ENCODE peak calls at places on chromosomes 7 and 10, in six cellular contexts. One of them, this sample, is unnamed.

GRCh38 chr10:101351477-101351876 is 2.5 kb upstream of the BTRC start:
- DNase-seq in keratinocyte: no peak
- DNase-seq in CD4-positive, CD25-positive, alpha-beta regulatory T cell: no peak
- DNase-seq in esophagus squamous epithelium: no peak
- DNase-seq in breast epithelium: no peak
- DNase-seq in aorta: no peak
- DNase-seq in this sample: no peak

GRCh38 chr7:134355925-134356324 is 39.2 kb upstream of the SLC35B4 start:
- DNase-seq in keratinocyte: no peak
- DNase-seq in CD4-positive, CD25-positive, alpha-beta regulatory T cell: no peak
- DNase-seq in esophagus squamous epithelium: no peak
- DNase-seq in breast epithelium: peak; percentile 55
- DNase-seq in aorta: no peak
- DNase-seq in this sample: no peak

GRCh38 chr7:158101821-158102450 is 485.7 kb downstream of the PTPRN2 start:
- DNase-seq in keratinocyte: no peak
- DNase-seq in CD4-positive, CD25-positive, alpha-beta regulatory T cell: no peak
- DNase-seq in esophagus squamous epithelium: no peak
- DNase-seq in breast epithelium: no peak
- DNase-seq in aorta: no peak
- DNase-seq in this sample: no peak

GRCh38 chr7:151754142-151754590 is 122.7 kb downstream of the PRKAG2 start:
- DNase-seq in keratinocyte: peak; percentile 94
- DNase-seq in CD4-positive, CD25-positive, alpha-beta regulatory T cell: peak; percentile 16
- DNase-seq in esophagus squamous epithelium: peak; percentile 13
- DNase-seq in breast epithelium: peak; percentile 82
- DNase-seq in aorta: peak; percentile 96
- DNase-seq in this sample: no peak

GRCh38 chr7:99953649-99954048 is 22.2 kb downstream of the AZGP1 start:
- DNase-seq in keratinocyte: no peak
- DNase-seq in CD4-positive, CD25-positive, alpha-beta regulatory T cell: no peak
- DNase-seq in esophagus squamous epithelium: no peak
- DNase-seq in breast epithelium: peak; percentile 91
- DNase-seq in aorta: no peak
- DNase-seq in this sample: no peak

GRCh38 chr7:21967500-21968099 is 21.9 kb upstream of the CDCA7L start:
- DNase-seq in keratinocyte: no peak
- DNase-seq in CD4-positive, CD25-positive, alpha-beta regulatory T cell: peak; percentile 15
- DNase-seq in esophagus squamous epithelium: no peak
- DNase-seq in breast epithelium: no peak
- DNase-seq in aorta: no peak
- DNase-seq in this sample: no peak

GRCh38 chr10:78964952-78965633 is 103.7 kb upstream of the ZMIZ1 start:
- DNase-seq in keratinocyte: no peak
- DNase-seq in CD4-positive, CD25-positive, alpha-beta regulatory T cell: no peak
- DNase-seq in esophagus squamous epithelium: no peak
- DNase-seq in breast epithelium: peak; percentile 86
- DNase-seq in aorta: peak; percentile 81
- DNase-seq in this sample: no peak

GRCh38 chr10:72254891-72255568 is 18.7 kb upstream of the DDIT4 start:
- DNase-seq in keratinocyte: no peak
- DNase-seq in CD4-positive, CD25-positive, alpha-beta regulatory T cell: peak; percentile 47
- DNase-seq in esophagus squamous epithelium: no peak
- DNase-seq in breast epithelium: peak; percentile 85
- DNase-seq in aorta: peak; percentile 94
- DNase-seq in this sample: no peak

GRCh38 chr10:123622381-123622780 is 43.8 kb upstream of the GPR26 start:
- DNase-seq in keratinocyte: no peak
- DNase-seq in CD4-positive, CD25-positive, alpha-beta regulatory T cell: no peak
- DNase-seq in esophagus squamous epithelium: no peak
- DNase-seq in breast epithelium: no peak
- DNase-seq in aorta: no peak
- DNase-seq in this sample: no peak

GRCh38 chr10:60139798-60140566 is 233.6 kb upstream of the CCDC6 start:
- DNase-seq in keratinocyte: no peak
- DNase-seq in CD4-positive, CD25-positive, alpha-beta regulatory T cell: no peak
- DNase-seq in esophagus squamous epithelium: no peak
- DNase-seq in breast epithelium: no peak
- DNase-seq in aorta: no peak
- DNase-seq in this sample: no peak

GRCh38 chr10:34666008-34666700 is 148.9 kb downstream of the PARD3 start:
- DNase-seq in keratinocyte: peak; percentile 83
- DNase-seq in CD4-positive, CD25-positive, alpha-beta regulatory T cell: peak; percentile 17
- DNase-seq in esophagus squamous epithelium: no peak
- DNase-seq in breast epithelium: no peak
- DNase-seq in aorta: no peak
- DNase-seq in this sample: no peak

GRCh38 chr10:110040767-110041478 is 33.1 kb downstream of the ADD3 start:
- DNase-seq in keratinocyte: no peak
- DNase-seq in CD4-positive, CD25-positive, alpha-beta regulatory T cell: no peak
- DNase-seq in esophagus squamous epithelium: no peak
- DNase-seq in breast epithelium: no peak
- DNase-seq in aorta: no peak
- DNase-seq in this sample: no peak

GRCh38 chr7:134535272-134535918 is 8.0 kb downstream of the AKR1B10 start:
- DNase-seq in keratinocyte: no peak
- DNase-seq in CD4-positive, CD25-positive, alpha-beta regulatory T cell: no peak
- DNase-seq in esophagus squamous epithelium: no peak
- DNase-seq in breast epithelium: no peak
- DNase-seq in aorta: no peak
- DNase-seq in this sample: no peak

GRCh38 chr10:90451283-90451682 is 406.6 kb downstream of the HTR7 start:
- DNase-seq in keratinocyte: no peak
- DNase-seq in CD4-positive, CD25-positive, alpha-beta regulatory T cell: no peak
- DNase-seq in esophagus squamous epithelium: no peak
- DNase-seq in breast epithelium: no peak
- DNase-seq in aorta: no peak
- DNase-seq in this sample: no peak

GRCh38 chr10:4283841-4284610 is 499.0 kb upstream of the KLF6 start:
- DNase-seq in keratinocyte: no peak
- DNase-seq in CD4-positive, CD25-positive, alpha-beta regulatory T cell: no peak
- DNase-seq in esophagus squamous epithelium: no peak
- DNase-seq in breast epithelium: no peak
- DNase-seq in aorta: peak; percentile 90
- DNase-seq in this sample: no peak

GRCh38 chr7:47498229-47499056 is 83.5 kb downstream of the TNS3 start:
- DNase-seq in keratinocyte: no peak
- DNase-seq in CD4-positive, CD25-positive, alpha-beta regulatory T cell: no peak
- DNase-seq in esophagus squamous epithelium: no peak
- DNase-seq in breast epithelium: no peak
- DNase-seq in aorta: peak; percentile 71
- DNase-seq in this sample: no peak

GRCh38 chr10:52447931-52448353 is 133.9 kb downstream of the DKK1 start:
- DNase-seq in keratinocyte: no peak
- DNase-seq in CD4-positive, CD25-positive, alpha-beta regulatory T cell: no peak
- DNase-seq in esophagus squamous epithelium: no peak
- DNase-seq in breast epithelium: no peak
- DNase-seq in aorta: no peak
- DNase-seq in this sample: no peak

GRCh38 chr7:137547477-137547876 is 203.9 kb upstream of the PTN start:
- DNase-seq in keratinocyte: no peak
- DNase-seq in CD4-positive, CD25-positive, alpha-beta regulatory T cell: no peak
- DNase-seq in esophagus squamous epithelium: no peak
- DNase-seq in breast epithelium: no peak
- DNase-seq in aorta: no peak
- DNase-seq in this sample: no peak

GRCh38 chr10:70137927-70138883 is 5.6 kb upstream of the AIFM2 start:
- DNase-seq in keratinocyte: no peak
- DNase-seq in CD4-positive, CD25-positive, alpha-beta regulatory T cell: no peak
- DNase-seq in esophagus squamous epithelium: no peak
- DNase-seq in breast epithelium: no peak
- DNase-seq in aorta: no peak
- DNase-seq in this sample: no peak

GRCh38 chr10:43689618-43689954 is 40.9 kb upstream of the ZNF32 start:
- DNase-seq in keratinocyte: no peak
- DNase-seq in CD4-positive, CD25-positive, alpha-beta regulatory T cell: no peak
- DNase-seq in esophagus squamous epithelium: no peak
- DNase-seq in breast epithelium: peak; percentile 64
- DNase-seq in aorta: peak; percentile 89
- DNase-seq in this sample: no peak

GRCh38 chr7:75814407-75814947 is 871 bp upstream of the CCL24 start:
- DNase-seq in keratinocyte: no peak
- DNase-seq in CD4-positive, CD25-positive, alpha-beta regulatory T cell: no peak
- DNase-seq in esophagus squamous epithelium: no peak
- DNase-seq in breast epithelium: no peak
- DNase-seq in aorta: no peak
- DNase-seq in this sample: no peak

GRCh38 chr7:14714161-14714728 is 188.3 kb downstream of the DGKB start:
- DNase-seq in keratinocyte: no peak
- DNase-seq in CD4-positive, CD25-positive, alpha-beta regulatory T cell: no peak
- DNase-seq in esophagus squamous epithelium: no peak
- DNase-seq in breast epithelium: no peak
- DNase-seq in aorta: no peak
- DNase-seq in this sample: no peak

GRCh38 chr10:58513189-58514101 is 773 bp downstream of the BICC1 start:
- DNase-seq in keratinocyte: no peak
- DNase-seq in CD4-positive, CD25-positive, alpha-beta regulatory T cell: no peak
- DNase-seq in esophagus squamous epithelium: no peak
- DNase-seq in breast epithelium: no peak
- DNase-seq in aorta: peak; percentile 83
- DNase-seq in this sample: no peak

GRCh38 chr10:117476716-117477115 is 65.8 kb upstream of the EMX2 start:
- DNase-seq in keratinocyte: no peak
- DNase-seq in CD4-positive, CD25-positive, alpha-beta regulatory T cell: no peak
- DNase-seq in esophagus squamous epithelium: no peak
- DNase-seq in breast epithelium: no peak
- DNase-seq in aorta: no peak
- DNase-seq in this sample: no peak

GRCh38 chr10:79349072-79349491 is 1.8 kb downstream of the PPIF start:
- DNase-seq in keratinocyte: no peak
- DNase-seq in CD4-positive, CD25-positive, alpha-beta regulatory T cell: no peak
- DNase-seq in esophagus squamous epithelium: no peak
- DNase-seq in breast epithelium: no peak
- DNase-seq in aorta: no peak
- DNase-seq in this sample: no peak

GRCh38 chr10:74855027-74855426 is 28.6 kb downstream of the KAT6B start:
- DNase-seq in keratinocyte: no peak
- DNase-seq in CD4-positive, CD25-positive, alpha-beta regulatory T cell: peak; percentile 24
- DNase-seq in esophagus squamous epithelium: no peak
- DNase-seq in breast epithelium: no peak
- DNase-seq in aorta: no peak
- DNase-seq in this sample: no peak

GRCh38 chr7:158958618-158959017 is 102.3 kb downstream of the DYNC2I1 start:
- DNase-seq in keratinocyte: no peak
- DNase-seq in CD4-positive, CD25-positive, alpha-beta regulatory T cell: no peak
- DNase-seq in esophagus squamous epithelium: no peak
- DNase-seq in breast epithelium: no peak
- DNase-seq in aorta: no peak
- DNase-seq in this sample: no peak

GRCh38 chr10:104300002-104300735 is 31.2 kb downstream of the GSTO2 start:
- DNase-seq in keratinocyte: no peak
- DNase-seq in CD4-positive, CD25-positive, alpha-beta regulatory T cell: no peak
- DNase-seq in esophagus squamous epithelium: no peak
- DNase-seq in breast epithelium: no peak
- DNase-seq in aorta: peak; percentile 86
- DNase-seq in this sample: peak; percentile 64

GRCh38 chr7:7965301-7965700 is 3.3 kb upstream of the GLCCI1 start:
- DNase-seq in keratinocyte: no peak
- DNase-seq in CD4-positive, CD25-positive, alpha-beta regulatory T cell: no peak
- DNase-seq in esophagus squamous epithelium: no peak
- DNase-seq in breast epithelium: no peak
- DNase-seq in aorta: no peak
- DNase-seq in this sample: no peak
- H3K4me1 ChIP-seq in keratinocyte: peaks cover 3% of the 10 kb centered on the region
- H3K4me1 ChIP-seq in CD4-positive, CD25-positive, alpha-beta regulatory T cell: peaks cover 10% of the 10 kb centered on the region
- H3K4me1 ChIP-seq in esophagus squamous epithelium: no peaks in the 10 kb centered on the region
- H3K4me1 ChIP-seq in breast epithelium: no peaks in the 10 kb centered on the region
- H3K4me1 ChIP-seq in aorta: no peaks in the 10 kb centered on the region
- H3K4me1 ChIP-seq in this sample: no peaks in the 10 kb centered on the region

GRCh38 chr10:31820096-31820495 is 108.5 kb downstream of the ARHGAP12 start:
- DNase-seq in keratinocyte: no peak
- DNase-seq in CD4-positive, CD25-positive, alpha-beta regulatory T cell: no peak
- DNase-seq in esophagus squamous epithelium: no peak
- DNase-seq in breast epithelium: no peak
- DNase-seq in aorta: no peak
- DNase-seq in this sample: no peak

GRCh38 chr10:31819393-31819820 is 109.2 kb downstream of the ARHGAP12 start:
- DNase-seq in keratinocyte: no peak
- DNase-seq in CD4-positive, CD25-positive, alpha-beta regulatory T cell: no peak
- DNase-seq in esophagus squamous epithelium: no peak
- DNase-seq in breast epithelium: no peak
- DNase-seq in aorta: peak; percentile 84
- DNase-seq in this sample: no peak

GRCh38 chr10:31822150-31822549 is 106.5 kb downstream of the ARHGAP12 start:
- DNase-seq in keratinocyte: no peak
- DNase-seq in CD4-positive, CD25-positive, alpha-beta regulatory T cell: no peak
- DNase-seq in esophagus squamous epithelium: no peak
- DNase-seq in breast epithelium: no peak
- DNase-seq in aorta: no peak
- DNase-seq in this sample: no peak

GRCh38 chr10:31822616-31823318 is 105.9 kb downstream of the ARHGAP12 start:
- DNase-seq in keratinocyte: no peak
- DNase-seq in CD4-positive, CD25-positive, alpha-beta regulatory T cell: no peak
- DNase-seq in esophagus squamous epithelium: no peak
- DNase-seq in breast epithelium: no peak
- DNase-seq in aorta: no peak
- DNase-seq in this sample: no peak

DNA sequence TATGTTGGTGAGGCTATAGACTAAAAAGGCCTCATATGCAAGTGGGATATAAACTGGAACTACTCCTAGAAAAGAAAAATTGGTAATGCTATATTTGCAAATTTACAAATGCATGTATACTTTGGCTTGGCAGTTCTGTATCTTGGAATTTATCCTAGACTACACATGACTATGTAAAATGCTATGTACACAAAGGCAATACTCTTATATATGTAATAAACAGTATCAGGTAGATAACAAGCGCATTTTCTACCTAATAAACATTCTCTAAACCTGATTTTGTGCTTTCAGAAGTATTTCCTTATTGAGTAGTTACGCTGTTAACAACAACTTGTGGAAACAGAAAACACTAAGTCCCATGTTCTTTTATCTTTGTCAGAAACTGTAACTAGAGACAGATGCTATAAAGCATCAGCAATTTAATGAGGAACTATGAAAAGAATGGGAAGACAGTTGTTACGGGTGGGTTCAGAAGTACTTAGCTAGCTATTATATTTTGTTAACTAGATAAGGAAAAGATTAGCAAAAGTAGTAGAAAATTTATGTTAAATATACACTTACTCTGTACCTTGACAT is 107.7 kb downstream of the ARHGAP12 start:
- DNase-seq in keratinocyte: no peak
- DNase-seq in CD4-positive, CD25-positive, alpha-beta regulatory T cell: no peak
- DNase-seq in esophagus squamous epithelium: no peak
- DNase-seq in breast epithelium: no peak
- DNase-seq in aorta: no peak
- DNase-seq in this sample: no peak
- H3K4me1 ChIP-seq in keratinocyte: no peaks in the 10 kb centered on the region
- H3K4me1 ChIP-seq in CD4-positive, CD25-positive, alpha-beta regulatory T cell: no peaks in the 10 kb centered on the region
- H3K4me1 ChIP-seq in esophagus squamous epithelium: no peaks in the 10 kb centered on the region
- H3K4me1 ChIP-seq in breast epithelium: no peaks in the 10 kb centered on the region
- H3K4me1 ChIP-seq in aorta: no peaks in the 10 kb centered on the region
- H3K4me1 ChIP-seq in this sample: no peaks in the 10 kb centered on the region

GRCh38 chr7:103928581-103928980 is 60.9 kb downstream of the RELN start:
- DNase-seq in keratinocyte: no peak
- DNase-seq in CD4-positive, CD25-positive, alpha-beta regulatory T cell: no peak
- DNase-seq in esophagus squamous epithelium: no peak
- DNase-seq in breast epithelium: no peak
- DNase-seq in aorta: no peak
- DNase-seq in this sample: no peak
- H3K4me1 ChIP-seq in keratinocyte: no peaks in the 10 kb centered on the region
- H3K4me1 ChIP-seq in CD4-positive, CD25-positive, alpha-beta regulatory T cell: no peaks in the 10 kb centered on the region
- H3K4me1 ChIP-seq in esophagus squamous epithelium: no peaks in the 10 kb centered on the region
- H3K4me1 ChIP-seq in breast epithelium: no peaks in the 10 kb centered on the region
- H3K4me1 ChIP-seq in aorta: no peaks in the 10 kb centered on the region
- H3K4me1 ChIP-seq in this sample: no peaks in the 10 kb centered on the region

GRCh38 chr7:96991850-96992623 is 13.3 kb upstream of the DLX6 start:
- DNase-seq in keratinocyte: no peak
- DNase-seq in CD4-positive, CD25-positive, alpha-beta regulatory T cell: no peak
- DNase-seq in esophagus squamous epithelium: no peak
- DNase-seq in breast epithelium: no peak
- DNase-seq in aorta: no peak
- DNase-seq in this sample: no peak
- H3K4me1 ChIP-seq in keratinocyte: no peaks in the 10 kb centered on the region
- H3K4me1 ChIP-seq in CD4-positive, CD25-positive, alpha-beta regulatory T cell: no peaks in the 10 kb centered on the region
- H3K4me1 ChIP-seq in esophagus squamous epithelium: no peaks in the 10 kb centered on the region
- H3K4me1 ChIP-seq in breast epithelium: no peaks in the 10 kb centered on the region
- H3K4me1 ChIP-seq in aorta: no peaks in the 10 kb centered on the region
- H3K4me1 ChIP-seq in this sample: no peaks in the 10 kb centered on the region

This sample was measured in naive thymus-derived CD4-positive, alpha-beta T cell.